ENCODE peak calls at places on chromosomes 12 and 14, in seven cellular contexts. D is HFFc6, C is AG09319, J is heart right ventricle, R is IMR-90, F is GM20000, M is AG10803. S is an unnamed sample.
A peak's percentile ranks its signal among the peaks of the same experiment; 100 is the strongest.

GRCh38 chr12:122948605-122949004 is 17.7 kb downstream of the ABCB9 start:
- DNase-seq in D (no peak), C (no peak), J (no peak), R (no peak), F (no peak), M (no peak), S (no peak)

GRCh38 chr14:21965042-21965441 is 291.4 kb upstream of the OR4E1 start:
- DNase-seq in D (no peak), C (no peak), J (no peak), R (no peak), F (no peak), M (no peak), S (no peak)

GRCh38 chr14:73457050-73457934 is 1.1 kb downstream of the NUMB start:
- DNase-seq in D (peak; percentile 14), C (no peak), J (peak; percentile 48), R (peak; percentile 33), F (no peak), M (peak; percentile 33), S (no peak)

GRCh38 chr12:5884285-5884684 is 60.8 kb downstream of the ANO2 start:
- DNase-seq in D (no peak), C (no peak), J (no peak), R (no peak), F (no peak), M (no peak), S (no peak)

GRCh38 chr12:125159687-125160086 is 94.5 kb downstream of the AACS start:
- DNase-seq in D (no peak), C (no peak), J (no peak), R (no peak), F (no peak), M (no peak), S (no peak)

GRCh38 chr12:84913151-84913550 is 552 bp upstream of the SLC6A15 start:
- DNase-seq in D (no peak), C (no peak), J (no peak), R (no peak), F (no peak), M (no peak), S (peak; percentile 16)

GRCh38 chr12:53482626-53483165 is 16.6 kb downstream of the MAP3K12 start:
- DNase-seq in D (no peak), C (no peak), J (no peak), R (no peak), F (no peak), M (no peak), S (no peak)

GRCh38 chr14:56271988-56272387 is 153.8 kb downstream of the PELI2 start:
- DNase-seq in D (peak; percentile 57), C (no peak), J (no peak), R (peak; percentile 71), F (no peak), M (peak; percentile 88), S (no peak)

GRCh38 chr14:34059925-34060746 is 109.3 kb upstream of the EGLN3 start:
- DNase-seq in D (peak; percentile 24), C (no peak), J (peak; percentile 85), R (peak; percentile 50), F (peak; percentile 85), M (peak; percentile 61), S (peak; percentile 79)
- TF ChIP-seq CTCF in D (peak; percentile 29), C (peak; percentile 25), J (no peak), R (peak; percentile 26), F (peak; percentile 25), M (peak; percentile 16), S (no peak)

GRCh38 chr12:55875704-55876103 is 33.0 kb upstream of the MMP19 start:
- DNase-seq in D (no peak), C (no peak), J (no peak), R (no peak), F (no peak), M (no peak), S (no peak)
- TF ChIP-seq CTCF in D (no peak), C (no peak), J (no peak), R (no peak), F (no peak), M (no peak), S (no peak)

DNA sequence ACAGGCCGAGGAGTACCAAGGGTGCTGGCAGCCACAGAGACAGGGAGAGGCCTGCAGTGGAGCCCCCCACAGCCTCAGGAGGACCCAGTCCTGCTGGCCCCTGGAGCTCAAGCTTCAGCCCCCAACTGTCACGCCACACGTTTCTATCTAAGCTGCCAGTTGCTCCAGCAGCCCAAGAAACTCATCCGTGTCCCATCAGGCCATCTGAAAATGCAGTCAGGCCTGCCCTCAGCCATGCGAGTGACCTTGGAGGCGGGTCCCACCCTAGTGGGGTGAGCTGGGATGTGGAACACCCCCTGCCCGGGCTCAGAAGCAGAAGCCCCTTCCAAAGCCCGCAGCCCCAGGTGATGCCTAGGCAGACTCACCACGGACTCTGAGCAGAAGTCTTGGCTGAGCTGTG is 158.9 kb downstream of the RIMBP2 start:
- DNase-seq in D (no peak), C (no peak), J (no peak), R (no peak), F (no peak), M (no peak), S (no peak)
- TF ChIP-seq CTCF in D (no peak), C (no peak), J (no peak), R (no peak), F (no peak), M (no peak), S (no peak)

GRCh38 chr14:53330441-53330840 is 177.3 kb upstream of the DDHD1 start:
- DNase-seq in D (no peak), C (no peak), J (no peak), R (no peak), F (no peak), M (no peak), S (no peak)

GRCh38 chr14:53327716-53328115 is 174.6 kb upstream of the DDHD1 start:
- DNase-seq in D (peak; percentile 49), C (no peak), J (no peak), R (peak; percentile 69), F (no peak), M (peak; percentile 10), S (no peak)

GRCh38 chr14:53331247-53331646 is 178.1 kb upstream of the DDHD1 start:
- DNase-seq in D (peak; percentile 30), C (no peak), J (no peak), R (peak; percentile 93), F (no peak), M (peak; percentile 55), S (no peak)

DNA sequence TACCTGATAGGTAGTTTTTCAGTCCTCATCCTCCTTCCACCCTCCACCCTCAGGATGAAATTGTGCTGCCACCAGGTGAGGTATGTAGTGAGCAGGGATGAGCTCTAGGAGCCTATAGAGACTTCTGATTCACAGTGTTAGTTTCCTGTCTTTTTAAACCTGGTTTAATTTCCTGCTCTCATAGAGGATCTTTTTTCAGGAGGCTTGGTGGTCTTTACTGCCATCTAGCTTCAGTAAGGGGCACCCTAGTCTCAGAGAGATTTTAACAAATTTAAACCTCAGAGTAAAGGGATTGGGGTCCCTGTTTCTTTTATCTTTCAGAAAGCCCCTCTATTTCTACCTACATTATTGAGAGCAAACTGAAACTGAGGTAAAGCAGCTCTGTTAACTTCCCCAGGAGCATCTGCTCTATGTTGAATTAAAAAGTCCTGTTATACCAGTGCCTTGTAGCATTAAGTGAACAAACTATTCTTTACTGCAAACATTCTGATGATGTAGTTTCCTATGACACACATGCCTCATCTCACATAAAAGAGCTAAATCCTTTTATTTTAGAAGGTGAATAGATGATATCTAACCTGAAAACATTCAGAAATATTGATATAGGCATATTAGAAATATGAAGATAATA is 172.2 kb upstream of the DDHD1 start:
- DNase-seq in D (no peak), C (no peak), J (no peak), R (peak; percentile 21), F (peak; percentile 15), M (no peak), S (no peak)
- TF ChIP-seq CTCF in D (peak; percentile 36), C (peak; percentile 23), J (peak; percentile 5), R (peak; percentile 45), F (peak; percentile 28), M (no peak), S (peak; percentile 50)

DNA sequence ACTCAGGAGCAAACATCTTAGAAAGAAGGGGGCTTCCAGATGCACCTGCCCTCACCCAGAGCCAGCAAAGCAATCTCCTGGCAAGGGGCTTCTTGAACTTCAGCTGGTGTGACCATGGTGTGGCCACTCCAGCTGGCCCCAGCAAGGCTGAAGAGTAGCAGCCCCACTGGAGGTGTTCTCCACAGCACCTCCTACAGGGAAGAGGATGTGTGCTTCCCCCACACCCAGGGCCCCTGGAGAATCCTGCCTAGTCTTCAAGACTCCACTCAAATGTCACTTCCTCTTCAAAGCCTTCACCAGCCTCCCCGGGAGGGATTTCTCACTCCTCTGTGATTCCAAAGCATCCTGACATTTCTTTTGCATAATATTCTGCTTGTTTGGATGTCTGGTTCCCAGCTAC is 8.5 kb downstream of the RAB15 start:
- DNase-seq in D (no peak), C (no peak), J (no peak), R (no peak), F (no peak), M (no peak), S (no peak)
- TF ChIP-seq CTCF in D (peak; percentile 21), C (no peak), J (no peak), R (no peak), F (no peak), M (no peak), S (no peak)

GRCh38 chr14:60195179-60195810 is 30.1 kb upstream of the DHRS7 start:
- DNase-seq in D (no peak), C (no peak), J (no peak), R (no peak), F (no peak), M (no peak), S (no peak)
- TF ChIP-seq CTCF in D (no peak), C (no peak), J (peak; percentile 15), R (no peak), F (no peak), M (no peak), S (no peak)

DNA sequence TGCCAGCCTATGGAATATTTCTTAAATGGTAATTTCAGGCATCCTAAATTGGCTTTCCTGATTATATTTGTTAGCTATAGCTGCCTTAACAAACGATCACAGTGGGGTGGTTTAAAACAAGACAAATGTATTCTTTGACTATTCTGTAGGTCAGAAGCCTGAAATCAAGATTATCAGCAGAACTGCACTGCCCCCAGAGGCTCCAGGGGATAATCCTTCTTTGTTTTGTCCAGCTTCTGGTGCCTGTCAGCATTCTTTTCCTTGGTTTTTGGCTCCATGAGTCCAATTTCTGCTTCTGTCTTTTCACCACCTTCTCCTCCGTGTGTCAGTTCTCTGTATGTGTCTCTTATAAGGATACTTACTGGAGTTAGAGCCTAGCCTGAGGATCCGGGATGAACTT is 1282.2 kb upstream of the USP15 start:
- DNase-seq in D (no peak), C (no peak), J (no peak), R (no peak), F (no peak), M (no peak), S (peak; percentile 4)
- TF ChIP-seq CTCF in D (no peak), C (no peak), J (no peak), R (no peak), F (no peak), M (no peak), S (peak; percentile 19)

S was measured in nephron progenitor cell.